ENCODE peak calls at places on chromosome X, in seven cellular contexts. X is HCT116, B is K562, S is GM12878, K is NT2/D1, D is HepG2, J is SK-N-SH. M is an unnamed sample.

GRCh38 chrX:37754518-37754917 is 25.3 kb upstream of the CYBB start:
- DNase-seq in X (no peak), B (no peak), S (no peak), K (no peak), D (no peak), J (no peak), M (no peak)

GRCh38 chrX:19863237-19864223 is 23.9 kb downstream of the SH3KBP1 start:
- DNase-seq in X (no peak), B (no peak), S (peak; percentile 88), K (no peak), D (no peak), J (no peak), M (no peak)

GRCh38 chrX:40772290-40772689 is 36.9 kb upstream of the MED14 start:
- DNase-seq in X (peak; percentile 54), B (no peak), S (no peak), K (no peak), D (no peak), J (no peak), M (no peak)

GRCh38 chrX:13863326-13863725 is 46.4 kb upstream of the GPM6B start:
- DNase-seq in X (no peak), B (no peak), S (no peak), K (no peak), D (no peak), J (no peak), M (no peak)

GRCh38 chrX:148811236-148811635 is 310.8 kb downstream of the AFF2 start:
- DNase-seq in X (no peak), B (no peak), S (no peak), K (no peak), D (no peak), J (no peak), M (no peak)

GRCh38 chrX:40143001-40143400 is 45.2 kb upstream of the BCOR start:
- DNase-seq in X (no peak), B (no peak), S (no peak), K (no peak), D (no peak), J (no peak), M (no peak)

GRCh38 chrX:43166874-43167273 is 388.9 kb upstream of the PPP1R2C start:
- DNase-seq in X (no peak), B (no peak), S (no peak), K (no peak), D (peak; percentile 3), J (no peak), M (no peak)

GRCh38 chrX:989959-990510 is 222.4 kb downstream of the CRLF2 start:
- DNase-seq in X (peak; percentile 78), B (peak; percentile 49), S (peak; percentile 97), K (no peak), D (no peak), J (no peak), M (no peak)

GRCh38 chrX:13028871-13029336 is 15.5 kb downstream of the FAM9C start:
- DNase-seq in X (no peak), B (no peak), S (no peak), K (no peak), D (peak; percentile 51), J (no peak), M (no peak)

GRCh38 chrX:10474510-10474909 is 145.9 kb downstream of the MID1 start:
- DNase-seq in X (no peak), B (no peak), S (no peak), K (no peak), D (no peak), J (no peak), M (no peak)

GRCh38 chrX:66616944-66617343 is 21.9 kb downstream of the EDA2R start:
- DNase-seq in X (no peak), B (no peak), S (no peak), K (no peak), D (no peak), J (no peak), M (no peak)

GRCh38 chrX:39730671-39731389 is 366.9 kb downstream of the BCOR start:
- DNase-seq in X (no peak), B (peak; percentile 73), S (no peak), K (peak; percentile 88), D (peak; percentile 4), J (peak; percentile 63), M (peak; percentile 60)

GRCh38 chrX:70046978-70047377 is 2.8 kb downstream of the AWAT2 start:
- DNase-seq in X (no peak), B (no peak), S (no peak), K (no peak), D (no peak), J (no peak), M (no peak)

GRCh38 chrX:40098264-40099045 is 697 bp upstream of the BCOR start:
- DNase-seq in X (no peak), B (no peak), S (no peak), K (no peak), D (no peak), J (peak; percentile 64), M (no peak)

GRCh38 chrX:68732906-68733493 is 85.5 kb downstream of the STARD8 start:
- DNase-seq in X (peak; percentile 35), B (peak; percentile 70), S (no peak), K (peak; percentile 59), D (peak; percentile 19), J (peak; percentile 69), M (peak; percentile 84)

GRCh38 chrX:20218809-20219505 is 47.8 kb downstream of the RPS6KA3 start:
- DNase-seq in X (no peak), B (peak; percentile 13), S (no peak), K (no peak), D (no peak), J (no peak), M (no peak)

GRCh38 chrX:10158279-10158939 is 1.6 kb downstream of the CLCN4 start:
- DNase-seq in X (no peak), B (no peak), S (no peak), K (no peak), D (no peak), J (peak; percentile 84), M (peak; percentile 63)

GRCh38 chrX:17597836-17598434 is 139.4 kb upstream of the SCML1 start:
- DNase-seq in X (no peak), B (no peak), S (no peak), K (no peak), D (no peak), J (peak; percentile 17), M (no peak)

GRCh38 chrX:106397788-106398538 is 213.8 kb upstream of the RADX start:
- DNase-seq in X (peak; percentile 21), B (no peak), S (no peak), K (no peak), D (no peak), J (no peak), M (no peak)

GRCh38 chrX:139560221-139560620 is 29.7 kb downstream of the F9 start:
- DNase-seq in X (no peak), B (no peak), S (no peak), K (no peak), D (no peak), J (no peak), M (no peak)

GRCh38 chrX:9369802-9370291 is 95.0 kb upstream of the TBL1X start:
- DNase-seq in X (no peak), B (no peak), S (no peak), K (no peak), D (no peak), J (no peak), M (no peak)

GRCh38 chrX:152845618-152846240 is 14.9 kb downstream of the NSDHL start:
- DNase-seq in X (no peak), B (no peak), S (no peak), K (no peak), D (no peak), J (no peak), M (no peak)

GRCh38 chrX:152847281-152847680 is 16.4 kb downstream of the NSDHL start:
- DNase-seq in X (no peak), B (no peak), S (no peak), K (no peak), D (no peak), J (no peak), M (no peak)

GRCh38 chrX:152853986-152854385 is 23.1 kb downstream of the NSDHL start:
- DNase-seq in X (no peak), B (no peak), S (no peak), K (no peak), D (no peak), J (no peak), M (no peak)

GRCh38 chrX:152850465-152850864 is 19.6 kb downstream of the NSDHL start:
- DNase-seq in X (no peak), B (no peak), S (no peak), K (no peak), D (no peak), J (no peak), M (no peak)
- TF ChIP-seq YY1 in X (no peak), B (no peak), S (no peak), K (no peak), D (no peak), J (no peak), M (no peak)

DNA sequence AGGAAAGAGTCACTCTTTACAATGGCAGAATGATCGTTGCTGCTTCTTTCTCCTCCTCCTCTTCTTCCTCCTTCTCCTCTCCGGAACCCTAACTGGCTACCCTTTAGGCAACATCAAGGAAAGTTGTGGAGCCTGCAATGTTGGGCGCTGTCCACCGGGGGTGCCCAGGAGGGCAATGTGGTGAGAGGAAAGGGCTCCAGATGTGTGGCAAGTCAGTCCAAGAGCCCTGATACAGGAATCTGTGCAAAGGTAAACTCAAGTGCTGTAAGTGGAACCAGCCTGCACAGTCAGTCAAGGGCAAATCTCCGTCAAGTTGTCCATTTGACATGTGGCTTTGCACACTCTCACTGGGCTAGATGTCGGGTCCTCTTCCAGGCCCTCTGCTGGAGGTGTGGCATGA is 2.8 kb downstream of the RTL5 start:
- DNase-seq in X (no peak), B (no peak), S (no peak), K (no peak), D (peak; percentile 0), J (peak; percentile 49), M (peak; percentile 57)
- TF ChIP-seq YY1 in X (no peak), B (no peak), S (no peak), K (no peak), D (no peak), J (no peak), M (no peak)

DNA sequence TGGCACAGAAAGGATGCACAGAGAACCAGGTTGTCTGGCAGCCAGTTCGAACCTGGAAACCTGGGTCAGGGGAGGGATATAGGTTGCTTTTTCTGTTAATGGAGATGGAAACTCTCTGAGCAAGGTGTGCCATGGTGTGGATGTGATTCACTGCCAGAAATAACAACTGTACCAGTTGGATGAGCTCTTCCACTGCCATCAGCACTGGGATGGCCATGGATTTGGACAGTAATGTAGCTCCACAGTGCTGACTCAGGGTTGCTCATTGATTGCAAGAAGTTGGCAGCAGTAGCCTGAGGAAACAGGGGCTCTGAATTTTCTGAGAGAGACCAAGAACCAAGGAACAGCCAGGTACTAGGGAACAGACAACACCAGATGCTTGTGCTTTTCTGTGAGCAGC is 33.8 kb downstream of the PNMA5 start:
- DNase-seq in X (no peak), B (no peak), S (no peak), K (no peak), D (no peak), J (no peak), M (no peak)
- TF ChIP-seq YY1 in X (no peak), B (no peak), S (no peak), K (no peak), D (no peak), J (no peak), M (no peak)

GRCh38 chrX:101639583-101639982 is 20.1 kb downstream of the ARMCX2 start:
- DNase-seq in X (no peak), B (no peak), S (no peak), K (no peak), D (no peak), J (no peak), M (no peak)

DNA sequence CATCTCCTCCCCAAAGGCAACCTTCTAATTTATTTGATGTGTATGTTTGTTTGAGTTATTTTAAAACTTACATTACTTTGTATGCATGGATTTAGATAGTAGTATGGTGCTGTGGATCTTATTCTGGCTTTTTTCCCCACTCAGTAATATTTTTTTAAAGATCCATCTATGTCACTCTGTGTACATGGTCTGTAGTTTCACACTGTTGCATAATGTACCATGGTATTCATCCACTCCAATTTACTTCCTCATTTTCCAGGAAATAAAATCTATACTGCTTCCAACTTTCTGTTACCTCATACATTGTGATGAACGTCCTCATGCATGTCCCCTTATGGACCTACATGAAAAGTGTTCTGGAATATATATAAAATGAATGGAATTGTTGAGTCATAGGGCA is 17.6 kb downstream of the ARMCX2 start:
- DNase-seq in X (no peak), B (no peak), S (no peak), K (no peak), D (no peak), J (no peak), M (no peak)
- TF ChIP-seq YY1 in X (no peak), B (no peak), S (no peak), K (no peak), D (no peak), J (no peak), M (no peak)

M was measured in H1.